ENCODE peak calls at places on chromosomes 16 and 17, in five cellular contexts. P is heart left ventricle, E is testis, Y is heart right ventricle, R is GM12865. Z is an unnamed sample.

GRCh38 chr17:74369221-74369620 is 1.9 kb downstream of the GPR142 start:
- DNase-seq in P (peak; percentile 49), E (peak; percentile 21), Y (peak; percentile 53), R (no peak), Z (no peak)

GRCh38 chr17:58809564-58809936 is 53.9 kb downstream of the PPM1E start:
- DNase-seq in P (no peak), E (no peak), Y (no peak), R (no peak), Z (no peak)

GRCh38 chr17:76074390-76075363 is at the start of gene GALR2:
- DNase-seq in P (no peak), E (no peak), Y (no peak), R (no peak), Z (no peak)

GRCh38 chr17:43377056-43377810 is 21.6 kb upstream of the ARL4D start:
- DNase-seq in P (no peak), E (no peak), Y (no peak), R (no peak), Z (no peak)

GRCh38 chr17:48541574-48542113 is 3.3 kb downstream of the HOXB2 start:
- DNase-seq in P (peak; percentile 66), E (peak; percentile 43), Y (peak; percentile 45), R (no peak), Z (no peak)

GRCh38 chr16:90046122-90046970 is 27.1 kb upstream of the DBNDD1 start:
- DNase-seq in P (no peak), E (no peak), Y (no peak), R (no peak), Z (no peak)

GRCh38 chr16:56189990-56190902 is 1.0 kb upstream of the GNAO1 start:
- DNase-seq in P (peak; percentile 34), E (no peak), Y (no peak), R (no peak), Z (peak; percentile 6)

GRCh38 chr17:16464001-16464640 is 27.9 kb downstream of the LRRC75A start:
- DNase-seq in P (no peak), E (no peak), Y (no peak), R (no peak), Z (no peak)

GRCh38 chr17:4436381-4436780 is 2.6 kb downstream of the SPNS3 start:
- DNase-seq in P (no peak), E (no peak), Y (no peak), R (no peak), Z (no peak)

GRCh38 chr17:49360796-49361128 is 1.3 kb downstream of the ZNF652 start:
- DNase-seq in P (no peak), E (no peak), Y (no peak), R (no peak), Z (no peak)

GRCh38 chr16:3127745-3128144 is 7.1 kb upstream of the ZNF213 start:
- DNase-seq in P (no peak), E (no peak), Y (no peak), R (no peak), Z (no peak)

GRCh38 chr17:65593870-65594584 is 32.6 kb upstream of the AXIN2 start:
- DNase-seq in P (no peak), E (no peak), Y (no peak), R (peak; percentile 10), Z (no peak)

GRCh38 chr17:9241371-9241712 is 220.0 kb downstream of the NTN1 start:
- DNase-seq in P (peak; percentile 62), E (peak; percentile 33), Y (peak; percentile 58), R (no peak), Z (no peak)

GRCh38 chr17:49218941-49219913 is 8.7 kb downstream of the ABI3 start:
- DNase-seq in P (no peak), E (no peak), Y (no peak), R (peak; percentile 83), Z (no peak)

GRCh38 chr17:41329279-41329925 is 13.9 kb upstream of the KRTAP17-1 start:
- DNase-seq in P (no peak), E (peak; percentile 68), Y (no peak), R (no peak), Z (peak; percentile 44)

GRCh38 chr17:77375108-77375507 is 234.3 kb downstream of the SEC14L1 start:
- DNase-seq in P (no peak), E (no peak), Y (no peak), R (no peak), Z (no peak)

GRCh38 chr17:77375526-77375916 is 234.8 kb downstream of the SEC14L1 start:
- DNase-seq in P (no peak), E (no peak), Y (no peak), R (no peak), Z (no peak)

GRCh38 chr17:77372444-77373297 is 231.9 kb downstream of the SEC14L1 start:
- DNase-seq in P (peak; percentile 90), E (peak; percentile 88), Y (peak; percentile 88), R (peak; percentile 67), Z (peak; percentile 53)

GRCh38 chr17:77373298-77374169 is 232.8 kb downstream of the SEC14L1 start:
- DNase-seq in P (no peak), E (peak; percentile 61), Y (peak; percentile 61), R (no peak), Z (no peak)

DNA sequence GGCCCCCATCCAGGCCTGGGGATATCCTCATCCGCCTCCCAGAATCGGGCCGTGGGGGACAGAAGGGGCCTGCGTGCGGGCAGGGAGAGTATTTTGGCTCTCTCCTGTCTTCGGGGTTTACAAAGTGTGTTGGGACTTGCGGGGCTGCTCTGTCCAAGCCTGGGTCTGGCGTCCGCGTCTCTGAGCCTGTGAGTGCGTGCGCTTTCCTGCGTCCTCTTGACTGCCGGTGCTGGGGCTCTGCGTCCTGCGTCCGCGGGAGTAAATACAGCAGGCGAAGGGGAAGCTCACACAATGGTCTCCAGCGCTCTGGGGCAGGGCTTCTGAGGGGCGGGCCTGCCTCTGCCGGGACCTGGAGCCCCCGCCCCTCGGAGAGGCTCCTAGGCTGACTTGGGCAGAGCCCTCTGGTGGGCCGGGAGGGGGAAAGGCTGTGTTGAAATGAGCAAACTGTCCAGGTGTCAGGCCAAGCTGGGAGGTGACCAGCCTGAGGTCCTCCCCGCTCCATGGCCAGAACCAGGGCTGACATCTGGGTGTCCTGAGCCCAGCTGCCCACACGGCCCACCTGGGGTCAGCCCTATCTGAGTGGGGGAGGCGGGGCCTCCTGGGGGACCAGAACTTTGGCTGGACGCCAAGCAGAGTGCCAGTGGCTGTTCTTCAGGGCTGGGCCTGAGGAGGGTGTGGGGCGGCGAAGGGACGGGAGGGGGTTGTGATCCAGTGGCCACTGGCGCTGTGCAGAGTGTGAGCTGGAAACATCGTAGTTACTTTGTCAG is 233.6 kb downstream of the SEC14L1 start:
- DNase-seq in P (peak; percentile 90), E (peak; percentile 88), Y (peak; percentile 88), R (no peak), Z (peak; percentile 90)
- TF ChIP-seq CTCF in P (no peak), E (peak; percentile 5), Y (peak; percentile 52), R (no peak), Z (peak; percentile 57)

GRCh38 chr17:60318830-60319229 is 73.1 kb downstream of the USP32 start:
- DNase-seq in P (no peak), E (no peak), Y (no peak), R (no peak), Z (no peak)

GRCh38 chr17:60314423-60314822 is 77.5 kb downstream of the USP32 start:
- DNase-seq in P (no peak), E (no peak), Y (no peak), R (peak; percentile 54), Z (no peak)

GRCh38 chr17:60311936-60312335 is 80.0 kb downstream of the USP32 start:
- DNase-seq in P (no peak), E (no peak), Y (no peak), R (no peak), Z (no peak)

GRCh38 chr17:60311186-60311585 is 80.7 kb downstream of the USP32 start:
- DNase-seq in P (no peak), E (no peak), Y (no peak), R (no peak), Z (no peak)

DNA sequence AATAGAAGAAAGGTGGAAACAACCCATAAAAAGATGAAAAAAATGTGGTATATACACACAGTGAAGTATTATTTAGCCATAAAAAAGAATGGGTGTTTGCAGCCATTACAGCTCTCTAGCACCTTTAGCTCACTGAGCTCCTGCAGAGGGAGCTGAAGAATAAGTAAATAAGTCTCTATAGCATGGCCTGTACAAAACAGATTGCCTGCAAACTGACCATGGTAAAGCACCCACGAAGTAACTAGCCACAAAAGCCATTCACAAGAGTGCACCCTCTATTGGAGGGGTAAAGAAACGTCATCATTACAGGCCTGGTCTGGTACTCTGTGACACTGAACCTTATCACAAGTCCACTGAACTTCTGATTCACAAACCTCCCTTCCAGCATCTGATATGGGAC is 76.3 kb downstream of the USP32 start:
- DNase-seq in P (no peak), E (no peak), Y (no peak), R (no peak), Z (no peak)
- TF ChIP-seq CTCF in P (no peak), E (no peak), Y (no peak), R (no peak), Z (no peak)

GRCh38 chr16:26569793-26570192 is 496.9 kb upstream of the C16orf82 start:
- DNase-seq in P (no peak), E (peak; percentile 32), Y (peak; percentile 5), R (peak; percentile 8), Z (no peak)
- TF ChIP-seq CTCF in P (no peak), E (peak; percentile 9), Y (peak; percentile 34), R (peak; percentile 20), Z (no peak)

GRCh38 chr17:78826836-78827509 is 13.6 kb downstream of the USP36 start:
- DNase-seq in P (peak; percentile 45), E (no peak), Y (no peak), R (no peak), Z (no peak)

GRCh38 chr17:78826426-78826825 is 14.2 kb downstream of the USP36 start:
- DNase-seq in P (no peak), E (no peak), Y (no peak), R (no peak), Z (no peak)

GRCh38 chr17:78825696-78826095 is 14.9 kb downstream of the USP36 start:
- DNase-seq in P (no peak), E (no peak), Y (no peak), R (no peak), Z (no peak)

GRCh38 chr17:78829477-78829876 is 11.1 kb downstream of the USP36 start:
- DNase-seq in P (no peak), E (no peak), Y (no peak), R (no peak), Z (no peak)

DNA sequence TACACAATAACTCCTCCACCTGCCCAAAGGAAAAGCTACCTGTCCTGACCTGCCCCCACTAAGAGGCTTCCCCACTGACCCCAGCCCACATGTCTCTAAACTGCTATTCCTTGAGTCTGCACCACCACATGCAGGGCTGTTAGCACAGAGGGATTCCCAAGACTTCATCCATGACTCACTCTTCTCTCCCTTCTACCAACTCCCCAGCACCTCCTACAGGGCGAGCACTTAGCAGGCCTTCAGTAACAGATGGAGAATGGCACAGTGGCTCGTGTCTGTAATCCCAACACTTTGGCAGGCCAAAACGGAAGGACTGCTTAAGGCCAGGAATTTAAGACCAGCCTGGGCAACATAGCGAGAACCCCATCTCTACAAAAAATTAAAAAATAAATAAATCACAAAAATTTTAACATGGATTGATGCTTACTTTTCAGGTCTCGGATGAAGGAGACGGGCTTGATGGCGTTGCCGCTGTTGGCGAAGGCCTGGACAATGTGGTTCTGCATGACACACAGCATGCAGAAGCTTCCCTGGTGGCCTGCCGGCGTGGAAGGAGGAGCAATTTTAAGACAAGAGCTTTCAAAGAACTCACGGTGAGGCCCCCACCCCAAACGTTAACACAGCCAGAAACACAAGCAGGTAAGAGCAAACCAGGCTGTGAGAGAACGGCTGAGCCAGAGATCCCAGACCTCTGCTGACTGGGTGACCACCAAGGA is 12.0 kb downstream of the USP36 start:
- DNase-seq in P (no peak), E (no peak), Y (no peak), R (no peak), Z (peak; percentile 35)
- TF ChIP-seq CTCF in P (no peak), E (no peak), Y (no peak), R (no peak), Z (peak; percentile 39)

GRCh38 chr16:70808371-70808770 is 7.4 kb upstream of the VAC14 start:
- DNase-seq in P (no peak), E (no peak), Y (no peak), R (no peak), Z (no peak)
- TF ChIP-seq CTCF in P (peak; percentile 5), E (no peak), Y (no peak), R (no peak), Z (peak; percentile 15)